ENCODE peak calls at places on chromosomes 2 and 18, in eight cellular contexts. One of them, this sample, is unnamed.
A peak's percentile ranks its signal among the peaks of the same experiment; 100 is the strongest.

GRCh38 chr2:85503611-85504433 is 35.1 kb upstream of the MAT2A start:
- DNase-seq in stomach: no peak
- DNase-seq in IMR-90: peak; percentile 39
- DNase-seq in PC-9: no peak
- DNase-seq in tibial nerve: no peak
- DNase-seq in fibroblast of lung: peak; percentile 76
- DNase-seq in endodermal cell: no peak
- DNase-seq in Peyer's patch: no peak
- DNase-seq in this sample: no peak

GRCh38 chr18:57113783-57114465 is 33.0 kb upstream of the BOD1L2 start:
- DNase-seq in stomach: no peak
- DNase-seq in IMR-90: no peak
- DNase-seq in PC-9: no peak
- DNase-seq in tibial nerve: no peak
- DNase-seq in fibroblast of lung: no peak
- DNase-seq in endodermal cell: no peak
- DNase-seq in Peyer's patch: no peak
- DNase-seq in this sample: no peak

GRCh38 chr2:50444286-50444685 is 587.6 kb downstream of the NRXN1 start:
- DNase-seq in stomach: no peak
- DNase-seq in IMR-90: no peak
- DNase-seq in PC-9: no peak
- DNase-seq in tibial nerve: no peak
- DNase-seq in fibroblast of lung: peak; percentile 47
- DNase-seq in endodermal cell: no peak
- DNase-seq in Peyer's patch: no peak
- DNase-seq in this sample: no peak

GRCh38 chr2:172722481-172722880 is 13.2 kb upstream of the RAPGEF4 start:
- DNase-seq in stomach: no peak
- DNase-seq in IMR-90: peak; percentile 31
- DNase-seq in PC-9: no peak
- DNase-seq in tibial nerve: no peak
- DNase-seq in fibroblast of lung: peak; percentile 33
- DNase-seq in endodermal cell: no peak
- DNase-seq in Peyer's patch: no peak
- DNase-seq in this sample: no peak

GRCh38 chr2:67006373-67006960 is 390.7 kb upstream of the ETAA1 start:
- DNase-seq in stomach: no peak
- DNase-seq in IMR-90: no peak
- DNase-seq in PC-9: no peak
- DNase-seq in tibial nerve: no peak
- DNase-seq in fibroblast of lung: no peak
- DNase-seq in endodermal cell: no peak
- DNase-seq in Peyer's patch: no peak
- DNase-seq in this sample: no peak

GRCh38 chr2:38037757-38038615 is 38.0 kb downstream of the CYP1B1 start:
- DNase-seq in stomach: no peak
- DNase-seq in IMR-90: peak; percentile 47
- DNase-seq in PC-9: peak; percentile 19
- DNase-seq in tibial nerve: no peak
- DNase-seq in fibroblast of lung: peak; percentile 59
- DNase-seq in endodermal cell: peak; percentile 81
- DNase-seq in Peyer's patch: no peak
- DNase-seq in this sample: no peak

GRCh38 chr2:23745726-23746105 is 181.2 kb downstream of the ATAD2B start:
- DNase-seq in stomach: no peak
- DNase-seq in IMR-90: peak; percentile 49
- DNase-seq in PC-9: no peak
- DNase-seq in tibial nerve: peak; percentile 35
- DNase-seq in fibroblast of lung: peak; percentile 19
- DNase-seq in endodermal cell: no peak
- DNase-seq in Peyer's patch: no peak
- DNase-seq in this sample: no peak

GRCh38 chr2:219155054-219155644 is 5.5 kb downstream of the NHEJ1 start:
- DNase-seq in stomach: peak; percentile 35
- DNase-seq in IMR-90: peak; percentile 73
- DNase-seq in PC-9: peak; percentile 12
- DNase-seq in tibial nerve: no peak
- DNase-seq in fibroblast of lung: peak; percentile 46
- DNase-seq in endodermal cell: peak; percentile 64
- DNase-seq in Peyer's patch: no peak
- DNase-seq in this sample: no peak

GRCh38 chr2:45170976-45171514 is 161.8 kb upstream of the SIX2 start:
- DNase-seq in stomach: no peak
- DNase-seq in IMR-90: no peak
- DNase-seq in PC-9: no peak
- DNase-seq in tibial nerve: no peak
- DNase-seq in fibroblast of lung: no peak
- DNase-seq in endodermal cell: no peak
- DNase-seq in Peyer's patch: no peak
- DNase-seq in this sample: no peak

GRCh38 chr2:219001577-219002394 is 8.6 kb upstream of the CRYBA2 start:
- DNase-seq in stomach: peak; percentile 95
- DNase-seq in IMR-90: no peak
- DNase-seq in PC-9: peak; percentile 70
- DNase-seq in tibial nerve: no peak
- DNase-seq in fibroblast of lung: no peak
- DNase-seq in endodermal cell: peak; percentile 89
- DNase-seq in Peyer's patch: no peak
- DNase-seq in this sample: peak; percentile 94

GRCh38 chr18:21203842-21204241 is 38.2 kb upstream of the GREB1L start:
- DNase-seq in stomach: no peak
- DNase-seq in IMR-90: no peak
- DNase-seq in PC-9: no peak
- DNase-seq in tibial nerve: no peak
- DNase-seq in fibroblast of lung: no peak
- DNase-seq in endodermal cell: no peak
- DNase-seq in Peyer's patch: no peak
- DNase-seq in this sample: no peak

GRCh38 chr18:69177702-69178101 is 223.0 kb upstream of the DOK6 start:
- DNase-seq in stomach: no peak
- DNase-seq in IMR-90: peak; percentile 1
- DNase-seq in PC-9: no peak
- DNase-seq in tibial nerve: no peak
- DNase-seq in fibroblast of lung: peak; percentile 7
- DNase-seq in endodermal cell: no peak
- DNase-seq in Peyer's patch: no peak
- DNase-seq in this sample: no peak

GRCh38 chr2:120465701-120465988 is 119.7 kb downstream of the INHBB start:
- DNase-seq in stomach: no peak
- DNase-seq in IMR-90: no peak
- DNase-seq in PC-9: no peak
- DNase-seq in tibial nerve: no peak
- DNase-seq in fibroblast of lung: no peak
- DNase-seq in endodermal cell: no peak
- DNase-seq in Peyer's patch: no peak
- DNase-seq in this sample: peak; percentile 23

GRCh38 chr2:176447616-176448015 is 178.4 kb downstream of the MTX2 start:
- DNase-seq in stomach: no peak
- DNase-seq in IMR-90: no peak
- DNase-seq in PC-9: no peak
- DNase-seq in tibial nerve: no peak
- DNase-seq in fibroblast of lung: no peak
- DNase-seq in endodermal cell: no peak
- DNase-seq in Peyer's patch: no peak
- DNase-seq in this sample: no peak

GRCh38 chr2:71154279-71154678 is 23.8 kb downstream of the MPHOSPH10 start:
- DNase-seq in stomach: no peak
- DNase-seq in IMR-90: no peak
- DNase-seq in PC-9: no peak
- DNase-seq in tibial nerve: no peak
- DNase-seq in fibroblast of lung: no peak
- DNase-seq in endodermal cell: no peak
- DNase-seq in Peyer's patch: no peak
- DNase-seq in this sample: no peak

GRCh38 chr2:217125004-217125403 is 265.1 kb upstream of the TNP1 start:
- DNase-seq in stomach: no peak
- DNase-seq in IMR-90: no peak
- DNase-seq in PC-9: no peak
- DNase-seq in tibial nerve: no peak
- DNase-seq in fibroblast of lung: no peak
- DNase-seq in endodermal cell: no peak
- DNase-seq in Peyer's patch: no peak
- DNase-seq in this sample: no peak

GRCh38 chr2:104938226-104938941 is 84.5 kb downstream of the POU3F3 start:
- DNase-seq in stomach: no peak
- DNase-seq in IMR-90: no peak
- DNase-seq in PC-9: no peak
- DNase-seq in tibial nerve: no peak
- DNase-seq in fibroblast of lung: no peak
- DNase-seq in endodermal cell: no peak
- DNase-seq in Peyer's patch: peak; percentile 35
- DNase-seq in this sample: no peak

GRCh38 chr2:9752441-9753275 is 90.6 kb upstream of the TAF1B start:
- DNase-seq in stomach: no peak
- DNase-seq in IMR-90: peak; percentile 70
- DNase-seq in PC-9: peak; percentile 78
- DNase-seq in tibial nerve: no peak
- DNase-seq in fibroblast of lung: peak; percentile 80
- DNase-seq in endodermal cell: no peak
- DNase-seq in Peyer's patch: peak; percentile 56
- DNase-seq in this sample: no peak

GRCh38 chr2:3041841-3042600 is 335.6 kb downstream of the EIPR1 start:
- DNase-seq in stomach: no peak
- DNase-seq in IMR-90: no peak
- DNase-seq in PC-9: no peak
- DNase-seq in tibial nerve: no peak
- DNase-seq in fibroblast of lung: no peak
- DNase-seq in endodermal cell: peak; percentile 29
- DNase-seq in Peyer's patch: no peak
- DNase-seq in this sample: no peak

GRCh38 chr2:175256806-175257585 is 75.5 kb upstream of the ATP5MC3 start:
- DNase-seq in stomach: no peak
- DNase-seq in IMR-90: no peak
- DNase-seq in PC-9: no peak
- DNase-seq in tibial nerve: no peak
- DNase-seq in fibroblast of lung: no peak
- DNase-seq in endodermal cell: no peak
- DNase-seq in Peyer's patch: no peak
- DNase-seq in this sample: no peak

GRCh38 chr2:26214759-26215158 is 29.7 kb downstream of the HADHA start:
- DNase-seq in stomach: no peak
- DNase-seq in IMR-90: no peak
- DNase-seq in PC-9: no peak
- DNase-seq in tibial nerve: no peak
- DNase-seq in fibroblast of lung: no peak
- DNase-seq in endodermal cell: no peak
- DNase-seq in Peyer's patch: no peak
- DNase-seq in this sample: no peak
- H3K36me3 ChIP-seq in stomach: peaks cover 36% of the 10 kb centered on the region
- H3K36me3 ChIP-seq in IMR-90: peaks cover 44% of the 10 kb centered on the region
- H3K36me3 ChIP-seq in PC-9: peaks cover 56% of the 10 kb centered on the region
- H3K36me3 ChIP-seq in tibial nerve: peaks cover under 1% of the 10 kb centered on the region
- H3K36me3 ChIP-seq in fibroblast of lung: peaks cover 8% of the 10 kb centered on the region
- H3K36me3 ChIP-seq in endodermal cell: peaks cover 66% of the 10 kb centered on the region
- H3K36me3 ChIP-seq in Peyer's patch: no peaks in the 10 kb centered on the region
- H3K36me3 ChIP-seq in this sample: peaks cover 92% of the 10 kb centered on the region

GRCh38 chr18:61855992-61856378 is 36.8 kb downstream of the RNF152 start:
- DNase-seq in stomach: no peak
- DNase-seq in IMR-90: no peak
- DNase-seq in PC-9: no peak
- DNase-seq in tibial nerve: no peak
- DNase-seq in fibroblast of lung: no peak
- DNase-seq in endodermal cell: no peak
- DNase-seq in Peyer's patch: no peak
- DNase-seq in this sample: no peak

GRCh38 chr18:61854578-61854977 is 38.2 kb downstream of the RNF152 start:
- DNase-seq in stomach: no peak
- DNase-seq in IMR-90: peak; percentile 86
- DNase-seq in PC-9: no peak
- DNase-seq in tibial nerve: no peak
- DNase-seq in fibroblast of lung: peak; percentile 84
- DNase-seq in endodermal cell: no peak
- DNase-seq in Peyer's patch: no peak
- DNase-seq in this sample: no peak

GRCh38 chr18:61852496-61852895 is 40.3 kb downstream of the RNF152 start:
- DNase-seq in stomach: no peak
- DNase-seq in IMR-90: no peak
- DNase-seq in PC-9: no peak
- DNase-seq in tibial nerve: no peak
- DNase-seq in fibroblast of lung: peak; percentile 14
- DNase-seq in endodermal cell: no peak
- DNase-seq in Peyer's patch: no peak
- DNase-seq in this sample: no peak

GRCh38 chr18:61851940-61852451 is 40.8 kb downstream of the RNF152 start:
- DNase-seq in stomach: no peak
- DNase-seq in IMR-90: peak; percentile 69
- DNase-seq in PC-9: no peak
- DNase-seq in tibial nerve: no peak
- DNase-seq in fibroblast of lung: peak; percentile 61
- DNase-seq in endodermal cell: no peak
- DNase-seq in Peyer's patch: no peak
- DNase-seq in this sample: no peak

GRCh38 chr18:61855127-61855991 is 37.4 kb downstream of the RNF152 start:
- DNase-seq in stomach: no peak
- DNase-seq in IMR-90: no peak
- DNase-seq in PC-9: no peak
- DNase-seq in tibial nerve: no peak
- DNase-seq in fibroblast of lung: no peak
- DNase-seq in endodermal cell: no peak
- DNase-seq in Peyer's patch: no peak
- DNase-seq in this sample: no peak
- TF ChIP-seq CTCF in stomach: no peak
- TF ChIP-seq CTCF in IMR-90: no peak
- TF ChIP-seq CTCF in PC-9: no peak
- TF ChIP-seq CTCF in tibial nerve: no peak
- TF ChIP-seq CTCF in fibroblast of lung: no peak
- TF ChIP-seq CTCF in endodermal cell: no peak
- TF ChIP-seq CTCF in Peyer's patch: no peak
- TF ChIP-seq CTCF in this sample: no peak

GRCh38 chr2:21024722-21025389 is 19.0 kb downstream of the APOB start:
- DNase-seq in stomach: no peak
- DNase-seq in IMR-90: no peak
- DNase-seq in PC-9: no peak
- DNase-seq in tibial nerve: no peak
- DNase-seq in fibroblast of lung: no peak
- DNase-seq in endodermal cell: no peak
- DNase-seq in Peyer's patch: no peak
- DNase-seq in this sample: no peak
- H3K36me3 ChIP-seq in stomach: no peaks in the 10 kb centered on the region
- H3K36me3 ChIP-seq in IMR-90: no peaks in the 10 kb centered on the region
- H3K36me3 ChIP-seq in PC-9: no peaks in the 10 kb centered on the region
- H3K36me3 ChIP-seq in tibial nerve: no peaks in the 10 kb centered on the region
- H3K36me3 ChIP-seq in fibroblast of lung: no peaks in the 10 kb centered on the region
- H3K36me3 ChIP-seq in endodermal cell: no peaks in the 10 kb centered on the region
- H3K36me3 ChIP-seq in Peyer's patch: no peaks in the 10 kb centered on the region
- H3K36me3 ChIP-seq in this sample: no peaks in the 10 kb centered on the region

GRCh38 chr2:134365356-134365755 is 111.5 kb downstream of the MGAT5 start:
- DNase-seq in stomach: no peak
- DNase-seq in IMR-90: no peak
- DNase-seq in PC-9: no peak
- DNase-seq in tibial nerve: no peak
- DNase-seq in fibroblast of lung: no peak
- DNase-seq in endodermal cell: peak; percentile 62
- DNase-seq in Peyer's patch: no peak
- DNase-seq in this sample: no peak
- TF ChIP-seq CTCF in stomach: no peak
- TF ChIP-seq CTCF in IMR-90: no peak
- TF ChIP-seq CTCF in PC-9: no peak
- TF ChIP-seq CTCF in tibial nerve: no peak
- TF ChIP-seq CTCF in fibroblast of lung: peak; percentile 6
- TF ChIP-seq CTCF in endodermal cell: peak; percentile 62
- TF ChIP-seq CTCF in Peyer's patch: peak; percentile 28
- TF ChIP-seq CTCF in this sample: peak; percentile 4